ENCODE peak calls at places on chromosome 12, in seven cellular contexts. P, H, F, L, I, B and Y are unnamed samples.

GRCh38 chr12:108980831-108981618 is 39.8 kb downstream of the SVOP start:
- DNase-seq in P (no peak), H (no peak), F (peak), L (no peak), I (no peak), B (no peak), Y (no peak)

GRCh38 chr12:124654666-124655316 is 87.4 kb upstream of the NCOR2 start:
- DNase-seq in P (no peak), H (no peak), F (peak), L (no peak), I (no peak), B (no peak), Y (no peak)

GRCh38 chr12:121799175-121799841 is 4.5 kb upstream of the SETD1B start:
- DNase-seq in P (peak), H (peak), F (peak), L (peak), I (peak), B (no peak), Y (peak)

GRCh38 chr12:114682101-114682919 is 1.7 kb downstream of the TBX3 start:
- DNase-seq in P (no peak), H (no peak), F (no peak), L (no peak), I (no peak), B (no peak), Y (no peak)

GRCh38 chr12:107372229-107372658 is 278.9 kb upstream of the CRY1 start:
- DNase-seq in P (peak), H (peak), F (no peak), L (peak), I (no peak), B (peak), Y (no peak)

GRCh38 chr12:4506870-4507269 is 31.8 kb upstream of the RAD51AP1 start:
- DNase-seq in P (no peak), H (no peak), F (peak), L (peak), I (no peak), B (no peak), Y (peak)

GRCh38 chr12:75747572-75747995 is 236.2 kb upstream of the KRR1 start:
- DNase-seq in P (no peak), H (no peak), F (peak), L (no peak), I (no peak), B (no peak), Y (no peak)

GRCh38 chr12:674272-674781 is 11.1 kb upstream of the NINJ2 start:
- DNase-seq in P (peak), H (peak), F (no peak), L (peak), I (no peak), B (peak), Y (peak)

GRCh38 chr12:115638753-115639666 is 638.5 kb downstream of the MED13L start:
- DNase-seq in P (no peak), H (no peak), F (no peak), L (no peak), I (no peak), B (no peak), Y (no peak)

GRCh38 chr12:65891987-65892481 is 67.8 kb downstream of the HMGA2 start:
- DNase-seq in P (no peak), H (no peak), F (peak), L (peak), I (no peak), B (no peak), Y (no peak)

GRCh38 chr12:6061661-6062060 is 62.8 kb downstream of the VWF start:
- DNase-seq in P (no peak), H (no peak), F (no peak), L (no peak), I (no peak), B (no peak), Y (no peak)

GRCh38 chr12:104573-105081 is 38.1 kb downstream of the IQSEC3 start:
- DNase-seq in P (peak), H (no peak), F (no peak), L (no peak), I (no peak), B (no peak), Y (no peak)

GRCh38 chr12:26513357-26514043 is 318.1 kb downstream of the SSPN start:
- DNase-seq in P (no peak), H (no peak), F (no peak), L (no peak), I (peak), B (no peak), Y (no peak)

GRCh38 chr12:25648460-25648859 is 95.4 kb upstream of the LMNTD1 start:
- DNase-seq in P (no peak), H (no peak), F (peak), L (no peak), I (peak), B (no peak), Y (no peak)

GRCh38 chr12:102702447-102703114 is 214.5 kb downstream of the PAH start:
- DNase-seq in P (no peak), H (peak), F (peak), L (peak), I (peak), B (no peak), Y (peak)

GRCh38 chr12:67442896-67443295 is 173.7 kb downstream of the CAND1 start:
- DNase-seq in P (no peak), H (no peak), F (no peak), L (no peak), I (no peak), B (no peak), Y (no peak)